ENCODE peak calls at places on chromosomes 7 and 10, in nine cellular contexts. O, U, Y, K, H, A, T, R and S are unnamed samples.

GRCh38 chr7:11212816-11213215 is 239.1 kb downstream of the PHF14 start:
- DNase-seq in K (peak; percentile 21), H (no peak), O (no peak), T (no peak), A (no peak), U (no peak), R (no peak), Y (no peak), S (no peak)

GRCh38 chr10:14356921-14357320 is 26.2 kb upstream of the FRMD4A start:
- DNase-seq in H (no peak), K (no peak), U (no peak), Y (no peak), T (peak; percentile 90), R (no peak), A (no peak), O (no peak), S (peak; percentile 16)

GRCh38 chr10:119737039-119737663 is 11.3 kb downstream of the INPP5F start:
- DNase-seq in Y (no peak), U (no peak), T (no peak), R (no peak), O (no peak), K (no peak), H (no peak), A (no peak), S (no peak)

GRCh38 chr7:30472081-30472770 is 6.4 kb downstream of the NOD1 start:
- DNase-seq in T (no peak), O (no peak), Y (no peak), A (no peak), K (no peak), U (no peak), H (no peak), R (no peak), S (no peak)

GRCh38 chr10:17768957-17769356 is 17.0 kb downstream of the TMEM236 start:
- DNase-seq in A (no peak), O (no peak), H (no peak), K (no peak), R (no peak), T (peak; percentile 65), U (no peak), Y (no peak), S (no peak)

GRCh38 chr10:110706690-110707098 is 62.6 kb downstream of the RBM20 start:
- DNase-seq in K (peak; percentile 79), T (peak; percentile 98), R (no peak), U (no peak), A (no peak), H (no peak), Y (no peak), O (no peak), S (peak; percentile 77)

GRCh38 chr7:49800031-49800430 is 26.6 kb downstream of the VWC2 start:
- DNase-seq in R (no peak), K (no peak), U (no peak), A (no peak), H (no peak), Y (no peak), O (no peak), T (no peak), S (no peak)

GRCh38 chr10:101227765-101228681 is 1.2 kb downstream of the LBX1 start:
- DNase-seq in O (no peak), A (peak; percentile 73), Y (no peak), R (no peak), U (no peak), H (no peak), K (no peak), T (no peak), S (no peak)

GRCh38 chr10:102819054-102819453 is 18.2 kb downstream of the CYP17A1 start:
- DNase-seq in R (no peak), H (no peak), Y (no peak), K (no peak), T (no peak), O (no peak), U (no peak), A (peak; percentile 46), S (no peak)

GRCh38 chr7:94578615-94579014 is 69.0 kb downstream of the CASD1 start:
- DNase-seq in U (no peak), Y (no peak), K (no peak), O (no peak), R (no peak), H (no peak), T (no peak), A (no peak), S (no peak)

GRCh38 chr10:126062132-126063032 is 166.0 kb downstream of the FANK1 start:
- DNase-seq in T (peak; percentile 99), Y (peak; percentile 93), U (peak; percentile 88), O (peak; percentile 74), K (peak; percentile 88), A (peak; percentile 77), H (peak; percentile 97), R (peak; percentile 68), S (no peak)

GRCh38 chr10:102001435-102002068 is 54.4 kb downstream of the ARMH3 start:
- DNase-seq in Y (no peak), U (no peak), A (no peak), H (no peak), K (no peak), T (no peak), O (no peak), R (no peak), S (no peak)

GRCh38 chr10:84291389-84291788 is 37.0 kb upstream of the CCSER2 start:
- DNase-seq in R (peak; percentile 69), U (peak; percentile 18), O (no peak), K (no peak), Y (no peak), A (no peak), H (no peak), T (peak; percentile 61), S (peak; percentile 73)

GRCh38 chr7:106094780-106095179 is 17.3 kb downstream of the SYPL1 start:
- DNase-seq in U (no peak), A (no peak), R (no peak), H (no peak), T (no peak), Y (no peak), O (no peak), K (no peak), S (no peak)

GRCh38 chr10:94115725-94116124 is 122.0 kb downstream of the PLCE1 start:
- DNase-seq in H (no peak), Y (peak; percentile 84), K (no peak), R (no peak), T (no peak), O (no peak), A (no peak), U (no peak), S (no peak)

GRCh38 chr7:7795736-7796135 is 77.3 kb upstream of the RPA3 start:
- DNase-seq in A (no peak), T (peak; percentile 55), H (no peak), O (no peak), R (peak; percentile 19), K (no peak), U (no peak), Y (peak; percentile 64), S (no peak)

GRCh38 chr7:127647636-127648035 is 4.4 kb upstream of the SND1 start:
- DNase-seq in A (no peak), U (no peak), H (no peak), R (no peak), O (no peak), K (no peak), T (no peak), Y (no peak), S (no peak)

DNA sequence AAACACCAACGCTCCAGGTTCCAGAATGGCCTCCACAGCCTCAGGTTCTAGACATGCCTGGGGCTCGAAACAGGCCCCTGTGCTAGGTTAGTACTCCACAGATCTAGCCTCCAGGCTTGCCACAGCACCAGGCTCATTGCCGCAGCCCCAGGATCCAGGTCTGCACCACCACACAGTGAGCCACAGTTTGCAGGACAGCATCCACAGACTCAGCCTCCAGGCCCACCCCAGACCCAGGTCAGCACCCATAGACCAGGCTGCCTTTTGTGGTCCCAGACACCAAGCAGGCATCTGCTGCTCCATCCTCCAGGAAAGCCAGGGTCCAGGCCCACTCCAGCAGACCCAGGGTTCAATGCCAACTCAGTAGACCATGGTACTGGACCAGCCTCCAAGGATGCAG is 132.3 kb upstream of the VSTM2A start:
- DNase-seq in O (no peak), U (no peak), A (no peak), H (no peak), T (no peak), R (no peak), K (no peak), Y (no peak), S (no peak)
- H3K9me3 ChIP-seq in O (no peaks in the 10 kb centered on the region), U (peaks cover 9% of the 10 kb centered on the region), A (no peaks in the 10 kb centered on the region), H (no peaks in the 10 kb centered on the region), T (peaks cover 3% of the 10 kb centered on the region), R (no peaks in the 10 kb centered on the region), K (peaks cover 11% of the 10 kb centered on the region), Y (peaks cover 16% of the 10 kb centered on the region), S (no peaks in the 10 kb centered on the region)

GRCh38 chr7:118573065-118573464 is 348.6 kb downstream of the ANKRD7 start:
- DNase-seq in H (peak; percentile 37), O (no peak), Y (no peak), U (peak; percentile 29), A (peak; percentile 48), R (no peak), K (no peak), T (peak; percentile 1), S (no peak)

GRCh38 chr7:118575393-118575948 is 351.0 kb downstream of the ANKRD7 start:
- DNase-seq in R (no peak), T (no peak), K (no peak), H (no peak), U (no peak), A (no peak), Y (no peak), O (no peak), S (no peak)

GRCh38 chr7:118572604-118573003 is 348.1 kb downstream of the ANKRD7 start:
- DNase-seq in T (no peak), H (no peak), Y (no peak), O (no peak), A (no peak), K (no peak), R (no peak), U (no peak), S (no peak)
- H3K4me3 ChIP-seq in T (no peak overlapping the region), H (no peak overlapping the region), Y (no peak overlapping the region), O (no peak overlapping the region), A (no peak overlapping the region), K (no peak overlapping the region), R (no peak overlapping the region), U (no peak overlapping the region), S (no peak overlapping the region)

DNA sequence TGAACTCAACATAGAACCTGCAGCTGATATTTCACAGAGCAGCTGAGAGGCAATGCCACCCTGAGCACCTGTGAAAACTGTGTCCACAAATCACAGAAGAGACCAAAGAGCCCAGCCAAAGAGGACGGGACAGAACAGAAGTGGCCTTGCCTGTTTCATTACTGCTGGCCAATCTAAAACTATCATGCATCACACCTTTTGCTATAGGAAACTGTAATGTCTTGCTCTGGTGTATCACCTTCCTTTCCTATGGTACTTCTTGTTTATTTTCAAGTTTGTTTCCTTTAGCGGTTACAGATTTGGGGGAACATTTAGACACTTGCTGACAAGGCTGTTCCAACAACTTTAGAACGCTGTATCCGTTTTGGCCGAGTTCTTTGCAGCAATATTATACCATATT is 80.3 kb downstream of the PIP4K2A start:
- DNase-seq in H (no peak), K (no peak), U (no peak), T (no peak), R (no peak), A (no peak), Y (no peak), O (no peak), S (no peak)
- H3K9me3 ChIP-seq in H (no peaks in the 10 kb centered on the region), K (peaks cover 2% of the 10 kb centered on the region), U (no peaks in the 10 kb centered on the region), T (no peaks in the 10 kb centered on the region), R (no peaks in the 10 kb centered on the region), A (no peaks in the 10 kb centered on the region), Y (no peaks in the 10 kb centered on the region), O (no peaks in the 10 kb centered on the region), S (no peaks in the 10 kb centered on the region)

DNA sequence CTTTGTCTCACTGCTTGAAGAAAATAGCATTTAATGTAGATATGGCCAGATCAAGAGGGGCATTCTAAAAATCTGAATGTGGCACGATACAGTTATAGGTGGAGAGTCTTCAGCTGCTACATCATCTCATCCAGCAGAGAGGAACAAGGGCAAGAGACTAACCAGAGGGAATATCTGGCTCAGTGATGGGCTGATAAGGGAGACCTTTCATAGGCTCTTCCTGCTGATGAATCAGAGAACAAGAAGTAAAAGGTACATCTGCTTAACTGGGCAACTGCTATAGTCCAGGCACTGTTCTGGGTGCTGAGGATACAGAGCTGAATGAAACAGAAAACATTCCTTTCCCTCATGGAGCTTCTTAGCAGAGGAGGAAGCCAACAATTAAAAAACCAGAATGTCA is 37.9 kb downstream of the PIP4K2A start:
- DNase-seq in R (no peak), T (no peak), H (no peak), A (no peak), U (no peak), O (no peak), K (no peak), Y (no peak), S (no peak)
- H3K4me3 ChIP-seq in R (no peak overlapping the region), T (no peak overlapping the region), H (no peak overlapping the region), A (no peak overlapping the region), U (no peak overlapping the region), O (no peak overlapping the region), K (no peak overlapping the region), Y (no peak overlapping the region), S (no peak overlapping the region)